ENCODE peak calls at places on chromosome 10, in four cellular contexts. One of them, this sample, is unnamed.
A peak's percentile ranks its signal among the peaks of the same experiment; 100 is the strongest.

GRCh38 chr10:73088304-73088703 is 8.4 kb downstream of the P4HA1 start:
- DNase-seq in stimulated activated CD8-positive, alpha-beta memory T cell treated with anti-CD3 and anti-CD28 coated beads, Interleukin-12 subunit alpha, Interleukin-12 subunit beta, amount 100 ng/mL, for 1 hour: no peak
- DNase-seq in T-helper 17 cell: no peak
- DNase-seq in neuronal stem cell: no peak
- DNase-seq in this sample: no peak

GRCh38 chr10:10951675-10952074 is 66.0 kb upstream of the CELF2 start:
- DNase-seq in stimulated activated CD8-positive, alpha-beta memory T cell treated with anti-CD3 and anti-CD28 coated beads, Interleukin-12 subunit alpha, Interleukin-12 subunit beta, amount 100 ng/mL, for 1 hour: no peak
- DNase-seq in T-helper 17 cell: no peak
- DNase-seq in neuronal stem cell: no peak
- DNase-seq in this sample: no peak

GRCh38 chr10:75910032-75910431 is 478.6 kb downstream of the LRMDA start:
- DNase-seq in stimulated activated CD8-positive, alpha-beta memory T cell treated with anti-CD3 and anti-CD28 coated beads, Interleukin-12 subunit alpha, Interleukin-12 subunit beta, amount 100 ng/mL, for 1 hour: no peak
- DNase-seq in T-helper 17 cell: no peak
- DNase-seq in neuronal stem cell: no peak
- DNase-seq in this sample: no peak

GRCh38 chr10:91163709-91164474 is 56.6 kb upstream of the PCGF5 start:
- DNase-seq in stimulated activated CD8-positive, alpha-beta memory T cell treated with anti-CD3 and anti-CD28 coated beads, Interleukin-12 subunit alpha, Interleukin-12 subunit beta, amount 100 ng/mL, for 1 hour: peak; percentile 52
- DNase-seq in T-helper 17 cell: peak; percentile 63
- DNase-seq in neuronal stem cell: no peak
- DNase-seq in this sample: peak; percentile 33

GRCh38 chr10:75512534-75512933 is 81.1 kb downstream of the LRMDA start:
- DNase-seq in stimulated activated CD8-positive, alpha-beta memory T cell treated with anti-CD3 and anti-CD28 coated beads, Interleukin-12 subunit alpha, Interleukin-12 subunit beta, amount 100 ng/mL, for 1 hour: no peak
- DNase-seq in T-helper 17 cell: no peak
- DNase-seq in neuronal stem cell: no peak
- DNase-seq in this sample: peak; percentile 27

GRCh38 chr10:70267161-70267933 is 16.5 kb downstream of the NPFFR1 start:
- DNase-seq in stimulated activated CD8-positive, alpha-beta memory T cell treated with anti-CD3 and anti-CD28 coated beads, Interleukin-12 subunit alpha, Interleukin-12 subunit beta, amount 100 ng/mL, for 1 hour: no peak
- DNase-seq in T-helper 17 cell: no peak
- DNase-seq in neuronal stem cell: no peak
- DNase-seq in this sample: peak; percentile 14

GRCh38 chr10:22230331-22230833 is 12.6 kb upstream of the EBLN1 start:
- DNase-seq in stimulated activated CD8-positive, alpha-beta memory T cell treated with anti-CD3 and anti-CD28 coated beads, Interleukin-12 subunit alpha, Interleukin-12 subunit beta, amount 100 ng/mL, for 1 hour: no peak
- DNase-seq in T-helper 17 cell: no peak
- DNase-seq in neuronal stem cell: peak; percentile 44
- DNase-seq in this sample: peak; percentile 16

GRCh38 chr10:69345890-69346474 is 67.7 kb downstream of the HK1 start:
- DNase-seq in stimulated activated CD8-positive, alpha-beta memory T cell treated with anti-CD3 and anti-CD28 coated beads, Interleukin-12 subunit alpha, Interleukin-12 subunit beta, amount 100 ng/mL, for 1 hour: no peak
- DNase-seq in T-helper 17 cell: no peak
- DNase-seq in neuronal stem cell: no peak
- DNase-seq in this sample: no peak

GRCh38 chr10:100749309-100750217 is 4.2 kb downstream of the PAX2 start:
- DNase-seq in stimulated activated CD8-positive, alpha-beta memory T cell treated with anti-CD3 and anti-CD28 coated beads, Interleukin-12 subunit alpha, Interleukin-12 subunit beta, amount 100 ng/mL, for 1 hour: no peak
- DNase-seq in T-helper 17 cell: no peak
- DNase-seq in neuronal stem cell: peak; percentile 24
- DNase-seq in this sample: no peak

GRCh38 chr10:96505150-96506136 is 8.3 kb downstream of the TLL2 start:
- DNase-seq in stimulated activated CD8-positive, alpha-beta memory T cell treated with anti-CD3 and anti-CD28 coated beads, Interleukin-12 subunit alpha, Interleukin-12 subunit beta, amount 100 ng/mL, for 1 hour: no peak
- DNase-seq in T-helper 17 cell: no peak
- DNase-seq in neuronal stem cell: no peak
- DNase-seq in this sample: no peak

GRCh38 chr10:131431541-131431940 is 120.0 kb upstream of the TCERG1L start:
- DNase-seq in stimulated activated CD8-positive, alpha-beta memory T cell treated with anti-CD3 and anti-CD28 coated beads, Interleukin-12 subunit alpha, Interleukin-12 subunit beta, amount 100 ng/mL, for 1 hour: no peak
- DNase-seq in T-helper 17 cell: no peak
- DNase-seq in neuronal stem cell: no peak
- DNase-seq in this sample: no peak

GRCh38 chr10:110502851-110503301 is 5.2 kb downstream of the DUSP5 start:
- DNase-seq in stimulated activated CD8-positive, alpha-beta memory T cell treated with anti-CD3 and anti-CD28 coated beads, Interleukin-12 subunit alpha, Interleukin-12 subunit beta, amount 100 ng/mL, for 1 hour: no peak
- DNase-seq in T-helper 17 cell: no peak
- DNase-seq in neuronal stem cell: no peak
- DNase-seq in this sample: no peak

GRCh38 chr10:44925224-44925623 is 14.1 kb downstream of the TMEM72 start:
- DNase-seq in stimulated activated CD8-positive, alpha-beta memory T cell treated with anti-CD3 and anti-CD28 coated beads, Interleukin-12 subunit alpha, Interleukin-12 subunit beta, amount 100 ng/mL, for 1 hour: no peak
- DNase-seq in T-helper 17 cell: no peak
- DNase-seq in neuronal stem cell: peak; percentile 66
- DNase-seq in this sample: peak; percentile 63

GRCh38 chr10:13834581-13835286 is 248.0 kb downstream of the PRPF18 start:
- DNase-seq in stimulated activated CD8-positive, alpha-beta memory T cell treated with anti-CD3 and anti-CD28 coated beads, Interleukin-12 subunit alpha, Interleukin-12 subunit beta, amount 100 ng/mL, for 1 hour: no peak
- DNase-seq in T-helper 17 cell: no peak
- DNase-seq in neuronal stem cell: no peak
- DNase-seq in this sample: no peak

GRCh38 chr10:13853854-13854253 is 267.1 kb downstream of the PRPF18 start:
- DNase-seq in stimulated activated CD8-positive, alpha-beta memory T cell treated with anti-CD3 and anti-CD28 coated beads, Interleukin-12 subunit alpha, Interleukin-12 subunit beta, amount 100 ng/mL, for 1 hour: no peak
- DNase-seq in T-helper 17 cell: no peak
- DNase-seq in neuronal stem cell: no peak
- DNase-seq in this sample: no peak

GRCh38 chr10:50382576-50383023 is 131.3 kb upstream of the ASAH2 start:
- DNase-seq in stimulated activated CD8-positive, alpha-beta memory T cell treated with anti-CD3 and anti-CD28 coated beads, Interleukin-12 subunit alpha, Interleukin-12 subunit beta, amount 100 ng/mL, for 1 hour: no peak
- DNase-seq in T-helper 17 cell: no peak
- DNase-seq in neuronal stem cell: no peak
- DNase-seq in this sample: no peak

GRCh38 chr10:92240289-92241157 is 50.4 kb downstream of the CPEB3 start:
- DNase-seq in stimulated activated CD8-positive, alpha-beta memory T cell treated with anti-CD3 and anti-CD28 coated beads, Interleukin-12 subunit alpha, Interleukin-12 subunit beta, amount 100 ng/mL, for 1 hour: peak; percentile 12
- DNase-seq in T-helper 17 cell: no peak
- DNase-seq in neuronal stem cell: peak; percentile 54
- DNase-seq in this sample: peak; percentile 23

GRCh38 chr10:96858038-96858705 is 26.1 kb downstream of the LCOR start:
- DNase-seq in stimulated activated CD8-positive, alpha-beta memory T cell treated with anti-CD3 and anti-CD28 coated beads, Interleukin-12 subunit alpha, Interleukin-12 subunit beta, amount 100 ng/mL, for 1 hour: no peak
- DNase-seq in T-helper 17 cell: no peak
- DNase-seq in neuronal stem cell: no peak
- DNase-seq in this sample: no peak

GRCh38 chr10:98848361-98848760 is 387.3 kb downstream of the HPSE2 start:
- DNase-seq in stimulated activated CD8-positive, alpha-beta memory T cell treated with anti-CD3 and anti-CD28 coated beads, Interleukin-12 subunit alpha, Interleukin-12 subunit beta, amount 100 ng/mL, for 1 hour: no peak
- DNase-seq in T-helper 17 cell: no peak
- DNase-seq in neuronal stem cell: no peak
- DNase-seq in this sample: no peak

GRCh38 chr10:43091846-43092245 is 15.0 kb downstream of the RET start:
- DNase-seq in stimulated activated CD8-positive, alpha-beta memory T cell treated with anti-CD3 and anti-CD28 coated beads, Interleukin-12 subunit alpha, Interleukin-12 subunit beta, amount 100 ng/mL, for 1 hour: no peak
- DNase-seq in T-helper 17 cell: no peak
- DNase-seq in neuronal stem cell: no peak
- DNase-seq in this sample: no peak

GRCh38 chr10:98414932-98415709 is at the start of gene PYROXD2:
- DNase-seq in stimulated activated CD8-positive, alpha-beta memory T cell treated with anti-CD3 and anti-CD28 coated beads, Interleukin-12 subunit alpha, Interleukin-12 subunit beta, amount 100 ng/mL, for 1 hour: peak; percentile 22
- DNase-seq in T-helper 17 cell: no peak
- DNase-seq in neuronal stem cell: peak; percentile 42
- DNase-seq in this sample: peak; percentile 63

GRCh38 chr10:25552283-25552919 is 377.6 kb downstream of the GPR158 start:
- DNase-seq in stimulated activated CD8-positive, alpha-beta memory T cell treated with anti-CD3 and anti-CD28 coated beads, Interleukin-12 subunit alpha, Interleukin-12 subunit beta, amount 100 ng/mL, for 1 hour: no peak
- DNase-seq in T-helper 17 cell: no peak
- DNase-seq in neuronal stem cell: no peak
- DNase-seq in this sample: no peak

This sample was measured in nephron progenitor cell.